ENCODE peak calls at places on chromosomes 12 and 14, in seven cellular contexts. A is glutamatergic neuron, R is astrocyte of the spinal cord, O is dorsolateral prefrontal cortex, I is A549, E is psoas muscle, B is colonic mucosa. Q is an unnamed sample.

GRCh38 chr12:44603701-44604100 is 272.4 kb downstream of the NELL2 start:
- DNase-seq in R (no peak), O (no peak), B (no peak), E (no peak), I (no peak), A (no peak), Q (no peak)

GRCh38 chr14:104677506-104678332 is 11.7 kb upstream of the INF2 start:
- DNase-seq in I (peak; percentile 85), B (peak; percentile 81), E (peak; percentile 81), R (peak; percentile 85), O (no peak), A (peak; percentile 81), Q (no peak)

GRCh38 chr12:96606646-96607045 is 117.3 kb downstream of the CFAP54 start:
- DNase-seq in E (no peak), B (no peak), O (no peak), R (no peak), A (no peak), I (no peak), Q (no peak)

GRCh38 chr14:95784137-95784536 is 70.2 kb upstream of the TCL1A start:
- DNase-seq in B (no peak), R (peak; percentile 18), O (no peak), E (no peak), A (no peak), I (no peak), Q (no peak)

GRCh38 chr12:48853228-48853688 is 1.3 kb upstream of the DDX23 start:
- DNase-seq in O (peak; percentile 60), A (peak; percentile 83), R (peak; percentile 93), E (peak; percentile 74), I (peak; percentile 92), B (peak; percentile 96), Q (no peak)

GRCh38 chr14:50410921-50411320 is 14.2 kb upstream of the CDKL1 start:
- DNase-seq in E (no peak), R (peak; percentile 88), B (no peak), O (no peak), A (no peak), I (no peak), Q (no peak)

GRCh38 chr12:109793411-109793810 is 39.8 kb downstream of the TRPV4 start:
- DNase-seq in O (no peak), A (no peak), E (no peak), R (no peak), B (no peak), I (no peak), Q (no peak)

GRCh38 chr12:105954891-105955607 is 183.7 kb downstream of the NUAK1 start:
- DNase-seq in R (no peak), O (no peak), E (no peak), I (no peak), A (no peak), B (no peak), Q (no peak)

GRCh38 chr14:21068521-21069387 is 1.4 kb upstream of the ARHGEF40 start:
- DNase-seq in O (no peak), B (peak; percentile 73), A (peak; percentile 70), E (peak; percentile 52), R (peak; percentile 57), I (peak; percentile 53), Q (no peak)

GRCh38 chr12:92654929-92655328 is 47.9 kb upstream of the PLEKHG7 start:
- DNase-seq in B (no peak), O (no peak), A (no peak), E (no peak), R (no peak), I (no peak), Q (no peak)

GRCh38 chr14:75123991-75124390 is 2.9 kb downstream of the NEK9 start:
- DNase-seq in A (no peak), O (no peak), B (no peak), I (peak; percentile 69), R (peak; percentile 80), E (no peak), Q (no peak)

GRCh38 chr12:91127751-91128150 is 16.5 kb upstream of the LUM start:
- DNase-seq in E (no peak), R (peak; percentile 49), B (peak; percentile 40), A (no peak), I (peak; percentile 59), O (no peak), Q (no peak)

GRCh38 chr14:90060965-90061848 is 587 bp upstream of the KCNK13 start:
- DNase-seq in B (no peak), I (no peak), R (no peak), O (no peak), A (peak; percentile 27), E (peak; percentile 13), Q (no peak)

GRCh38 chr12:49092086-49092815 is 2.4 kb downstream of the DHH start:
- DNase-seq in O (no peak), A (peak; percentile 69), R (peak; percentile 35), B (no peak), E (peak; percentile 43), I (peak; percentile 68), Q (peak; percentile 83)

GRCh38 chr12:79326663-79327062 is 364.1 kb downstream of the PAWR start:
- DNase-seq in E (no peak), B (no peak), O (no peak), A (no peak), R (no peak), I (peak; percentile 48), Q (no peak)

GRCh38 chr12:59036973-59037807 is 116.9 kb upstream of the LRIG3 start:
- DNase-seq in O (no peak), E (no peak), R (peak; percentile 85), B (no peak), I (no peak), A (no peak), Q (no peak)

GRCh38 chr12:59149995-59150642 is 229.8 kb upstream of the LRIG3 start:
- DNase-seq in O (no peak), B (peak; percentile 30), I (peak; percentile 86), A (no peak), E (no peak), R (peak; percentile 83), Q (no peak)

GRCh38 chr12:45435945-45436710 is 220.2 kb downstream of the ANO6 start:
- DNase-seq in O (no peak), E (no peak), R (no peak), A (no peak), I (no peak), B (no peak), Q (no peak)

GRCh38 chr14:101726954-101727302 is 34.6 kb upstream of the PPP2R5C start:
- DNase-seq in A (no peak), O (no peak), R (no peak), E (no peak), B (no peak), I (no peak), Q (no peak)

GRCh38 chr12:108570743-108571603 is 8.6 kb downstream of the ISCU start:
- DNase-seq in I (peak; percentile 58), B (peak; percentile 16), O (no peak), A (no peak), E (no peak), R (peak; percentile 67), Q (no peak)

GRCh38 chr12:124210991-124211577 is 83.8 kb upstream of the RFLNA start:
- DNase-seq in B (no peak), I (no peak), O (no peak), R (no peak), E (no peak), A (no peak), Q (no peak)

GRCh38 chr12:117790948-117791347 is 177.8 kb downstream of the KSR2 start:
- DNase-seq in B (no peak), A (no peak), O (no peak), I (no peak), R (no peak), E (no peak), Q (no peak)
- TF ChIP-seq CTCF in B (no peak), A (no peak), O (no peak), I (no peak), R (no peak), E (no peak), Q (no peak)

GRCh38 chr14:38605193-38606114 is 349.6 kb upstream of the CLEC14A start:
- DNase-seq in A (no peak), B (no peak), I (no peak), E (no peak), R (no peak), O (no peak), Q (no peak)
- TF ChIP-seq CTCF in A (peak; percentile 62), B (no peak), I (no peak), E (no peak), R (no peak), O (no peak), Q (peak; percentile 44)

GRCh38 chr14:73312697-73313096 is 75.4 kb downstream of the PAPLN start:
- DNase-seq in O (no peak), E (no peak), R (no peak), I (no peak), B (no peak), A (no peak), Q (no peak)

GRCh38 chr14:73307261-73307660 is 70.0 kb downstream of the PAPLN start:
- DNase-seq in B (no peak), E (no peak), R (no peak), A (no peak), I (no peak), O (no peak), Q (no peak)

DNA sequence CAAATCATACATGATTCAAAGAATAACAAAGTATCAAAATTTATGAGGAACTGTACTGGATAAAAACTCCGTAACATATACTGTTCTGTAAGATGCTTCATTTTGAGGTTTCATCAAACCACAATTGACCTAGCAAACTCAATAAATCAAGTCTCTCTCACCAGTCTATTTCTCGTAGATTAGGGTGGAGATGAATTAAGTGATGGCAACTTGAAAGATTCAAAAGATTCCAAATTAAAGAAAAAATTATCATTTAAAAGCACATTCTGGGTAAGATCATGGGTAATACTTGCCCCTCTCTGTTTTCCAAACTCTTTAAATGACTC is 74.4 kb downstream of the PAPLN start:
- DNase-seq in O (no peak), I (no peak), B (no peak), E (no peak), R (no peak), A (no peak), Q (no peak)
- TF ChIP-seq CTCF in O (no peak), I (no peak), B (no peak), E (no peak), R (no peak), A (no peak), Q (no peak)

GRCh38 chr12:12506541-12506940 is 56.1 kb downstream of the DUSP16 start:
- DNase-seq in I (no peak), O (no peak), B (no peak), A (no peak), E (no peak), R (peak; percentile 36), Q (no peak)

GRCh38 chr12:12505544-12506501 is 56.8 kb downstream of the DUSP16 start:
- DNase-seq in R (peak; percentile 35), A (no peak), I (no peak), O (no peak), E (no peak), B (no peak), Q (no peak)

GRCh38 chr12:12502813-12503146 is 59.9 kb downstream of the DUSP16 start:
- DNase-seq in I (no peak), B (no peak), A (no peak), R (no peak), O (no peak), E (no peak), Q (no peak)

GRCh38 chr12:12501121-12501520 is 61.5 kb downstream of the DUSP16 start:
- DNase-seq in O (no peak), E (no peak), A (no peak), I (no peak), R (no peak), B (no peak), Q (no peak)

GRCh38 chr12:12503384-12504078 is 59.1 kb downstream of the DUSP16 start:
- DNase-seq in R (no peak), I (no peak), E (no peak), O (no peak), A (no peak), B (no peak), Q (no peak)
- TF ChIP-seq CTCF in R (no peak), I (no peak), E (no peak), O (no peak), A (no peak), B (no peak), Q (no peak)